ENCODE peak calls at places on chromosome 22, in ten cellular contexts. One of them, this sample, is unnamed. For H3K4me1, the result is how much of the 10 kb centered on the place peaks cover.

GRCh38 chr22:22955866-22956535 is 68.4 kb downstream of the IGLL5 start:
- DNase-seq in suprapubic skin: no peak
- DNase-seq in psoas muscle: peak
- DNase-seq in foreskin keratinocyte: peak
- DNase-seq in endothelial cell of umbilical vein: peak
- DNase-seq in transverse colon: peak
- DNase-seq in adrenal gland: peak
- DNase-seq in right atrium auricular region: peak
- DNase-seq in cardiac muscle cell: peak
- DNase-seq in RWPE2: no peak
- DNase-seq in this sample: peak

GRCh38 chr22:47044722-47045545 is 282.5 kb downstream of the TBC1D22A start:
- DNase-seq in right atrium auricular region: no peak
- DNase-seq in psoas muscle: peak
- DNase-seq in transverse colon: no peak
- DNase-seq in foreskin keratinocyte: no peak
- DNase-seq in RWPE2: peak
- DNase-seq in adrenal gland: no peak
- DNase-seq in endothelial cell of umbilical vein: no peak
- DNase-seq in suprapubic skin: peak
- DNase-seq in cardiac muscle cell: no peak
- DNase-seq in this sample: no peak

GRCh38 chr22:24437820-24438328 is 10.5 kb downstream of the ADORA2A start:
- DNase-seq in cardiac muscle cell: no peak
- DNase-seq in foreskin keratinocyte: no peak
- DNase-seq in RWPE2: no peak
- DNase-seq in transverse colon: no peak
- DNase-seq in psoas muscle: no peak
- DNase-seq in suprapubic skin: peak
- DNase-seq in adrenal gland: no peak
- DNase-seq in right atrium auricular region: no peak
- DNase-seq in endothelial cell of umbilical vein: no peak
- DNase-seq in this sample: no peak

GRCh38 chr22:23175817-23176644 is 4.3 kb upstream of the BCR start:
- DNase-seq in adrenal gland: no peak
- DNase-seq in transverse colon: no peak
- DNase-seq in RWPE2: no peak
- DNase-seq in foreskin keratinocyte: no peak
- DNase-seq in psoas muscle: no peak
- DNase-seq in cardiac muscle cell: no peak
- DNase-seq in endothelial cell of umbilical vein: no peak
- DNase-seq in suprapubic skin: no peak
- DNase-seq in right atrium auricular region: no peak
- DNase-seq in this sample: no peak

GRCh38 chr22:28115426-28115825 is 196.4 kb upstream of the PITPNB start:
- DNase-seq in suprapubic skin: no peak
- DNase-seq in cardiac muscle cell: no peak
- DNase-seq in RWPE2: no peak
- DNase-seq in foreskin keratinocyte: no peak
- DNase-seq in adrenal gland: no peak
- DNase-seq in psoas muscle: no peak
- DNase-seq in endothelial cell of umbilical vein: no peak
- DNase-seq in transverse colon: no peak
- DNase-seq in right atrium auricular region: no peak
- DNase-seq in this sample: no peak

GRCh38 chr22:41994506-41994905 is 4.1 kb upstream of the WBP2NL start:
- DNase-seq in adrenal gland: no peak
- DNase-seq in transverse colon: no peak
- DNase-seq in RWPE2: no peak
- DNase-seq in endothelial cell of umbilical vein: no peak
- DNase-seq in right atrium auricular region: no peak
- DNase-seq in foreskin keratinocyte: no peak
- DNase-seq in suprapubic skin: peak
- DNase-seq in psoas muscle: no peak
- DNase-seq in cardiac muscle cell: no peak
- DNase-seq in this sample: no peak

GRCh38 chr22:26689553-26690301 is 32.3 kb downstream of the MIAT start:
- DNase-seq in RWPE2: no peak
- DNase-seq in adrenal gland: no peak
- DNase-seq in endothelial cell of umbilical vein: no peak
- DNase-seq in cardiac muscle cell: no peak
- DNase-seq in foreskin keratinocyte: no peak
- DNase-seq in psoas muscle: no peak
- DNase-seq in suprapubic skin: no peak
- DNase-seq in right atrium auricular region: no peak
- DNase-seq in transverse colon: no peak
- DNase-seq in this sample: no peak

GRCh38 chr22:21629262-21630149 is at the start of gene YDJC:
- DNase-seq in RWPE2: peak
- DNase-seq in transverse colon: peak
- DNase-seq in psoas muscle: peak
- DNase-seq in foreskin keratinocyte: peak
- DNase-seq in suprapubic skin: peak
- DNase-seq in right atrium auricular region: no peak
- DNase-seq in endothelial cell of umbilical vein: peak
- DNase-seq in cardiac muscle cell: peak
- DNase-seq in adrenal gland: peak
- DNase-seq in this sample: peak

GRCh38 chr22:37636186-37636948 is 3.1 kb upstream of the SH3BP1 start:
- DNase-seq in cardiac muscle cell: peak
- DNase-seq in suprapubic skin: no peak
- DNase-seq in right atrium auricular region: no peak
- DNase-seq in adrenal gland: no peak
- DNase-seq in endothelial cell of umbilical vein: no peak
- DNase-seq in foreskin keratinocyte: no peak
- DNase-seq in RWPE2: no peak
- DNase-seq in psoas muscle: no peak
- DNase-seq in transverse colon: peak
- DNase-seq in this sample: no peak

GRCh38 chr22:25987948-25988347 is 181.3 kb upstream of the SEZ6L start:
- DNase-seq in RWPE2: no peak
- DNase-seq in adrenal gland: no peak
- DNase-seq in psoas muscle: no peak
- DNase-seq in right atrium auricular region: no peak
- DNase-seq in foreskin keratinocyte: no peak
- DNase-seq in endothelial cell of umbilical vein: no peak
- DNase-seq in cardiac muscle cell: no peak
- DNase-seq in suprapubic skin: no peak
- DNase-seq in transverse colon: no peak
- DNase-seq in this sample: no peak

GRCh38 chr22:48899523-48900326 is 927.9 kb downstream of the BRD1 start:
- DNase-seq in adrenal gland: no peak
- DNase-seq in right atrium auricular region: peak
- DNase-seq in endothelial cell of umbilical vein: no peak
- DNase-seq in foreskin keratinocyte: no peak
- DNase-seq in transverse colon: no peak
- DNase-seq in suprapubic skin: no peak
- DNase-seq in cardiac muscle cell: no peak
- DNase-seq in RWPE2: peak
- DNase-seq in psoas muscle: no peak
- DNase-seq in this sample: no peak

GRCh38 chr22:45064313-45065268 is 54.8 kb upstream of the PHF21B start:
- DNase-seq in cardiac muscle cell: peak
- DNase-seq in suprapubic skin: no peak
- DNase-seq in transverse colon: no peak
- DNase-seq in foreskin keratinocyte: peak
- DNase-seq in psoas muscle: no peak
- DNase-seq in adrenal gland: peak
- DNase-seq in RWPE2: no peak
- DNase-seq in endothelial cell of umbilical vein: no peak
- DNase-seq in right atrium auricular region: no peak
- DNase-seq in this sample: no peak

GRCh38 chr22:38135133-38135706 is 24.7 kb upstream of the BAIAP2L2 start:
- DNase-seq in RWPE2: no peak
- DNase-seq in cardiac muscle cell: peak
- DNase-seq in right atrium auricular region: no peak
- DNase-seq in transverse colon: no peak
- DNase-seq in endothelial cell of umbilical vein: peak
- DNase-seq in adrenal gland: peak
- DNase-seq in suprapubic skin: no peak
- DNase-seq in psoas muscle: no peak
- DNase-seq in foreskin keratinocyte: peak
- DNase-seq in this sample: no peak

GRCh38 chr22:23192133-23192532 is 11.8 kb downstream of the BCR start:
- DNase-seq in transverse colon: no peak
- DNase-seq in foreskin keratinocyte: no peak
- DNase-seq in cardiac muscle cell: no peak
- DNase-seq in RWPE2: no peak
- DNase-seq in adrenal gland: peak
- DNase-seq in endothelial cell of umbilical vein: no peak
- DNase-seq in psoas muscle: no peak
- DNase-seq in suprapubic skin: no peak
- DNase-seq in right atrium auricular region: no peak
- DNase-seq in this sample: peak

GRCh38 chr22:17969732-17970131 is 54.6 kb downstream of the MICAL3 start:
- DNase-seq in endothelial cell of umbilical vein: peak
- DNase-seq in transverse colon: no peak
- DNase-seq in cardiac muscle cell: peak
- DNase-seq in psoas muscle: no peak
- DNase-seq in foreskin keratinocyte: peak
- DNase-seq in right atrium auricular region: peak
- DNase-seq in suprapubic skin: no peak
- DNase-seq in adrenal gland: peak
- DNase-seq in RWPE2: no peak
- DNase-seq in this sample: no peak

GRCh38 chr22:32696089-32696488 is 105.4 kb upstream of the TIMP3 start:
- DNase-seq in foreskin keratinocyte: no peak
- DNase-seq in endothelial cell of umbilical vein: no peak
- DNase-seq in psoas muscle: no peak
- DNase-seq in RWPE2: no peak
- DNase-seq in transverse colon: no peak
- DNase-seq in adrenal gland: no peak
- DNase-seq in right atrium auricular region: no peak
- DNase-seq in suprapubic skin: no peak
- DNase-seq in cardiac muscle cell: no peak
- DNase-seq in this sample: no peak
- H3K4me1 ChIP-seq in foreskin keratinocyte: under half
- H3K4me1 ChIP-seq in endothelial cell of umbilical vein: under half
- H3K4me1 ChIP-seq in psoas muscle: under half
- H3K4me1 ChIP-seq in RWPE2: half or more
- H3K4me1 ChIP-seq in transverse colon: under half
- H3K4me1 ChIP-seq in adrenal gland: under half
- H3K4me1 ChIP-seq in right atrium auricular region: under half
- H3K4me1 ChIP-seq in suprapubic skin: under half
- H3K4me1 ChIP-seq in cardiac muscle cell: under half
- H3K4me1 ChIP-seq in this sample: under half

GRCh38 chr22:29199702-29200400 is 5.8 kb upstream of the EMID1 start:
- DNase-seq in transverse colon: no peak
- DNase-seq in endothelial cell of umbilical vein: no peak
- DNase-seq in adrenal gland: peak
- DNase-seq in cardiac muscle cell: no peak
- DNase-seq in psoas muscle: no peak
- DNase-seq in foreskin keratinocyte: no peak
- DNase-seq in right atrium auricular region: no peak
- DNase-seq in suprapubic skin: no peak
- DNase-seq in RWPE2: no peak
- DNase-seq in this sample: no peak
- TF ChIP-seq CTCF in transverse colon: no peak
- TF ChIP-seq CTCF in endothelial cell of umbilical vein: no peak
- TF ChIP-seq CTCF in adrenal gland: no peak
- TF ChIP-seq CTCF in cardiac muscle cell: no peak
- TF ChIP-seq CTCF in psoas muscle: no peak
- TF ChIP-seq CTCF in foreskin keratinocyte: no peak
- TF ChIP-seq CTCF in right atrium auricular region: no peak
- TF ChIP-seq CTCF in suprapubic skin: no peak
- TF ChIP-seq CTCF in RWPE2: no peak
- TF ChIP-seq CTCF in this sample: no peak

GRCh38 chr22:39991164-39991860 is 3.4 kb upstream of the FAM83F start:
- DNase-seq in psoas muscle: no peak
- DNase-seq in foreskin keratinocyte: no peak
- DNase-seq in endothelial cell of umbilical vein: no peak
- DNase-seq in adrenal gland: no peak
- DNase-seq in RWPE2: no peak
- DNase-seq in right atrium auricular region: no peak
- DNase-seq in transverse colon: no peak
- DNase-seq in cardiac muscle cell: no peak
- DNase-seq in suprapubic skin: no peak
- DNase-seq in this sample: no peak
- H3K27ac ChIP-seq in psoas muscle: no peak
- H3K27ac ChIP-seq in foreskin keratinocyte: no peak
- H3K27ac ChIP-seq in endothelial cell of umbilical vein: no peak
- H3K27ac ChIP-seq in adrenal gland: no peak
- H3K27ac ChIP-seq in RWPE2: no peak
- H3K27ac ChIP-seq in right atrium auricular region: peak
- H3K27ac ChIP-seq in transverse colon: no peak
- H3K27ac ChIP-seq in cardiac muscle cell: no peak
- H3K27ac ChIP-seq in suprapubic skin: no peak
- H3K27ac ChIP-seq in this sample: no peak

GRCh38 chr22:33051960-33052839 is 6.0 kb downstream of the SYN3 start:
- DNase-seq in RWPE2: no peak
- DNase-seq in adrenal gland: no peak
- DNase-seq in suprapubic skin: no peak
- DNase-seq in foreskin keratinocyte: no peak
- DNase-seq in psoas muscle: no peak
- DNase-seq in right atrium auricular region: peak
- DNase-seq in endothelial cell of umbilical vein: no peak
- DNase-seq in cardiac muscle cell: no peak
- DNase-seq in transverse colon: no peak
- DNase-seq in this sample: no peak

GRCh38 chr22:33053323-33053722 is 4.9 kb downstream of the SYN3 start:
- DNase-seq in adrenal gland: no peak
- DNase-seq in endothelial cell of umbilical vein: no peak
- DNase-seq in RWPE2: no peak
- DNase-seq in suprapubic skin: no peak
- DNase-seq in foreskin keratinocyte: no peak
- DNase-seq in psoas muscle: no peak
- DNase-seq in cardiac muscle cell: no peak
- DNase-seq in transverse colon: no peak
- DNase-seq in right atrium auricular region: no peak
- DNase-seq in this sample: no peak

GRCh38 chr22:33057363-33057995 is 702 bp downstream of the SYN3 start:
- DNase-seq in psoas muscle: no peak
- DNase-seq in transverse colon: no peak
- DNase-seq in adrenal gland: no peak
- DNase-seq in suprapubic skin: no peak
- DNase-seq in endothelial cell of umbilical vein: no peak
- DNase-seq in right atrium auricular region: no peak
- DNase-seq in cardiac muscle cell: no peak
- DNase-seq in foreskin keratinocyte: no peak
- DNase-seq in RWPE2: no peak
- DNase-seq in this sample: no peak

GRCh38 chr22:33054276-33054675 is 3.9 kb downstream of the SYN3 start:
- DNase-seq in psoas muscle: no peak
- DNase-seq in suprapubic skin: no peak
- DNase-seq in transverse colon: no peak
- DNase-seq in foreskin keratinocyte: no peak
- DNase-seq in RWPE2: no peak
- DNase-seq in endothelial cell of umbilical vein: no peak
- DNase-seq in adrenal gland: no peak
- DNase-seq in right atrium auricular region: no peak
- DNase-seq in cardiac muscle cell: no peak
- DNase-seq in this sample: no peak

DNA sequence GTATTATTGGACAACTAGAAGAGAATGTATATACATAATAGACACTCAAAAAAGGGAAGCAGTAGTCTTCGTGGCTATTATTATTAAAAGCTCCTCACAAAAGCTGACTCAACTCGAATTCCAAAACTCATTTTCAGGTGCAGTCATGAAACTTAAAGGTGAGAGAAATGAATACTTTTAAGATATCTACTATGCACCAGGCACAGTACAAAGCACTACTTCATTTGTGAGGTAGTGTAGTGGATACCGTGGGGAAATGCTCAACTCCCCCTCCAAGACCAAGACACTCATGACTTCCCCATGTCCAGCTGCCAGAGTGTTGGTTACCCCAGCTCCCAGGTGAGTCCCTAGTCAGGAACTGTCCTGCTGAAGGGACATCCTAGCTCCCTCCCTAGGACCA is 2.1 kb downstream of the SYN3 start:
- DNase-seq in endothelial cell of umbilical vein: no peak
- DNase-seq in psoas muscle: no peak
- DNase-seq in suprapubic skin: no peak
- DNase-seq in foreskin keratinocyte: no peak
- DNase-seq in cardiac muscle cell: no peak
- DNase-seq in RWPE2: no peak
- DNase-seq in transverse colon: no peak
- DNase-seq in right atrium auricular region: no peak
- DNase-seq in adrenal gland: no peak
- DNase-seq in this sample: no peak
- H3K4me1 ChIP-seq in endothelial cell of umbilical vein: under half
- H3K4me1 ChIP-seq in psoas muscle: under half
- H3K4me1 ChIP-seq in suprapubic skin: under half
- H3K4me1 ChIP-seq in foreskin keratinocyte: under half
- H3K4me1 ChIP-seq in cardiac muscle cell: under half
- H3K4me1 ChIP-seq in RWPE2: under half
- H3K4me1 ChIP-seq in transverse colon: under half
- H3K4me1 ChIP-seq in right atrium auricular region: under half
- H3K4me1 ChIP-seq in adrenal gland: under half
- H3K4me1 ChIP-seq in this sample: under half

This sample was measured in lung.